ENCODE peak calls at places on chromosomes 6 and 20, in eight cellular contexts. D is SK-N-SH; F is CD8-positive, alpha-beta memory T cell; X is cardiac muscle cell; A is uterus; L is endodermal cell; W is hepatocyte; U is tibial artery. Z is an unnamed sample. For H3K27me3 and H3K4me1, the result is how much of the 10 kb centered on the place peaks cover.

GRCh38 chr6:52253494-52253893 is 9.2 kb upstream of the IL17F start:
- DNase-seq in X (no peak), D (no peak), L (no peak), A (no peak), W (no peak), U (no peak), F (no peak), Z (no peak)

GRCh38 chr6:52724041-52724405 is 39.3 kb downstream of the GSTA2 start:
- DNase-seq in D (no peak), L (no peak), W (no peak), X (peak), A (no peak), F (no peak), U (peak), Z (peak)

GRCh38 chr6:71404145-71404966 is 115.7 kb downstream of the OGFRL1 start:
- DNase-seq in D (no peak), U (no peak), W (no peak), F (no peak), L (no peak), A (no peak), X (peak), Z (peak)

GRCh38 chr6:143018955-143019354 is 41.7 kb upstream of the AIG1 start:
- DNase-seq in W (no peak), L (no peak), D (no peak), F (no peak), X (peak), A (no peak), U (no peak), Z (no peak)

GRCh38 chr6:37783025-37783825 is 36.3 kb upstream of the ZFAND3 start:
- DNase-seq in D (peak), X (peak), W (peak), F (no peak), U (peak), L (peak), A (peak), Z (no peak)

GRCh38 chr6:20403766-20404640 is 2.3 kb downstream of the E2F3 start:
- DNase-seq in D (peak), W (peak), L (peak), U (peak), X (peak), A (no peak), F (peak), Z (peak)

GRCh38 chr6:8939615-8940014 is 504.3 kb upstream of the SLC35B3 start:
- DNase-seq in W (no peak), L (no peak), D (no peak), A (no peak), F (no peak), X (no peak), U (no peak), Z (no peak)

GRCh38 chr6:133612459-133612858 is 276.5 kb upstream of the TCF21 start:
- DNase-seq in L (no peak), D (no peak), F (no peak), U (no peak), X (no peak), A (no peak), W (no peak), Z (no peak)

GRCh38 chr6:84271086-84271716 is 43.8 kb upstream of the CEP162 start:
- DNase-seq in L (no peak), A (no peak), W (no peak), F (no peak), U (no peak), D (no peak), X (no peak), Z (no peak)

GRCh38 chr6:11975353-11975977 is 36.6 kb upstream of the HIVEP1 start:
- DNase-seq in U (peak), W (no peak), F (no peak), L (no peak), A (no peak), X (no peak), D (no peak), Z (peak)

GRCh38 chr6:31356216-31356945 is 598 bp downstream of the HLA-B start:
- DNase-seq in L (peak), D (peak), F (no peak), U (peak), X (peak), A (peak), W (peak), Z (peak)

GRCh38 chr6:122042851-122043250 is 356.6 kb upstream of the HSF2 start:
- DNase-seq in D (no peak), L (no peak), U (no peak), A (peak), F (no peak), W (peak), X (peak), Z (no peak)
- H3K27ac ChIP-seq in D (no peak), L (no peak), U (no peak), A (peak), F (no peak), W (peak), X (no peak), Z (no peak)

DNA sequence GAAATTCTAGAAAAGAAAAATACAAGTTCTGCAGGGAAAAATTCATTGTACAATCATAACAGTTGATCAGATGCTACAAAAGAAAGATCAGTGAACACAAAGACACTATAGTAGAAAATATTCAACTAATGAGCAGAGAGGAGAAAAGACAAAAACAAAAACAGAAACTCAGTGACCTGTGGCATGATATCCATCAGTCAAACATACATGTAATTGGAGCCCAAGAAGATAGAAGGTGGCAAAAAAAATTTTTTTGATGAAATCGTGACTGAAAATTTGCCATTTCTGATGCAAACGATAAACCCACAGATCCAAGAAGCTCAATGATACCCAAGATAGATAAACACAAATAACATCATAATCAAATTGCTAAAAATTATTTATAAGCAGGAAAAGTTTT is 13.1 kb upstream of the FOXQ1 start:
- DNase-seq in A (no peak), X (no peak), D (no peak), F (no peak), L (no peak), U (no peak), W (no peak), Z (no peak)
- H3K27me3 ChIP-seq in A (under half), X (under half), D (under half), F (under half), L (under half), U (under half), W (under half), Z (under half)

GRCh38 chr6:43799671-43800623 is 29.9 kb downstream of the VEGFA start:
- DNase-seq in F (no peak), X (no peak), L (no peak), W (no peak), U (no peak), D (no peak), A (no peak), Z (peak)

GRCh38 chr6:43800746-43801488 is 30.9 kb downstream of the VEGFA start:
- DNase-seq in X (no peak), U (no peak), F (no peak), L (no peak), W (no peak), A (no peak), D (no peak), Z (no peak)

GRCh38 chr6:43796910-43797890 is 27.2 kb downstream of the VEGFA start:
- DNase-seq in D (no peak), F (no peak), L (no peak), W (no peak), X (no peak), A (no peak), U (no peak), Z (no peak)

GRCh38 chr6:43797919-43798318 is 27.9 kb downstream of the VEGFA start:
- DNase-seq in D (no peak), A (no peak), U (no peak), F (no peak), L (no peak), X (no peak), W (no peak), Z (no peak)

DNA sequence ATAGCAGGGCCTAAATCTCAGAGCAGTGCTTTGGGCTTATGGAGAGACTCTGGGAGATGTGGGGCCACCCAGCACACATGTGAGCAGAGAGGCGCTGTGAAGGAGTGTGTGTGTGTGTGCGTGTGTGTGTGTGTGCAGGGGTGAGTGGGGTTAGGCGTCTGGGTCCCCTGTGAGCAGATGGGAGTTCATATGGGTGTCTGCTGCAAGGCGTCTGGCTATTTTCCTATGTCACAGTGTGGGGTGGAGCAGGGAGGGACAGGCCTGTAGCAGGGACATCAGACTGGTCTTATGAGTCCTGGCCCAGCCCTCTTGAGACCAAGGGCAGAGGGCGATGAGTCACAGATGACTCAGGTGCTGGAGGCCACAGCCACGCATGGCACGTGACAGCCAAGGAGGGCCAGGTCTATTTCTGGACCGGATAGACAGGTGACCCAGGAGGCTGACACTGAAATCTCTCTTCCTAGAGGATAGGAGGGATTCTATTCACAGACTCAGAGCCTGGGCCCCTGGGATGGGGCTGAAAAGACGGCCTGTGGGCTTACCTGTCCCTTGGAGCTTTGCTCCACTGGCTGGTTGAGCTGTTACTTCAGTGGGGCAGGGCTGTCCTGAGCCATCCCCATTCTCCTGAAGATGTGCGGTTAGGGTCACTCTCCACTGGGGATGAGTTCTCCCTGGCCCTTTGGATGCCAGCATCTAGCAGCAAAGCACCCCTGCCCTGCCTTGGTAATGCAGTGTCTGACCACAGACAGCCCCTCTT is 28.9 kb downstream of the VEGFA start:
- DNase-seq in L (no peak), U (no peak), D (peak), F (no peak), X (peak), W (peak), A (no peak), Z (peak)
- H3K4me1 ChIP-seq in L (under half), U (under half), D (under half), F (under half), X (half or more), W (under half), A (under half), Z (under half)

DNA sequence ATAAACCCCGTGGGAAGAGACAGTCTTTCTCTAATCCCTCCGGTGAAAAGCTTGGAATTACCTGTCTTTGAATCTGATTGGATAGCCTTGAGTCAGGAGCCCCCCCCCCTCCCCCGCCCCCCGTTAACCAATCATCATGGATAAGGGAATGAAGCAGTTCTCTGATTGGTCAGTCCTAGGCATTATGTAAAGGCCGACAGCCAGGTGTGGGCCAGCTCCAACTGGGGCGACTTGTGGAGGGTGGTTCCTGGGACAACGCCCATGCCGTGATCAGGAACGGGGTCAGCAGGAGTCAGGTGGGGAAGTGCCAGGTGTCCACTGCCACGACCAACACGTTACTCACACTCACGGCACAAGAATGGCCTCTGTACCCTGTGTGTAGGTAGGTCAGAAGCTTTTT is 406.8 kb upstream of the SULF2 start:
- DNase-seq in U (no peak), D (no peak), A (no peak), F (no peak), W (no peak), L (peak), X (no peak), Z (no peak)
- H3K27ac ChIP-seq in U (no peak), D (no peak), A (no peak), F (no peak), W (peak), L (no peak), X (no peak), Z (no peak)

GRCh38 chr20:56463428-56463827 is 5.0 kb upstream of the RTF2 start:
- DNase-seq in W (no peak), X (no peak), A (no peak), F (no peak), U (no peak), D (no peak), L (no peak), Z (peak)

GRCh38 chr20:56454754-56455153 is 13.7 kb upstream of the RTF2 start:
- DNase-seq in A (no peak), F (no peak), W (no peak), D (no peak), U (no peak), X (no peak), L (no peak), Z (no peak)

GRCh38 chr20:56460459-56460858 is 8.0 kb upstream of the RTF2 start:
- DNase-seq in W (no peak), A (no peak), F (peak), L (no peak), U (no peak), D (no peak), X (no peak), Z (no peak)

GRCh38 chr20:56453347-56453746 is 15.1 kb upstream of the RTF2 start:
- DNase-seq in F (no peak), A (no peak), U (no peak), L (no peak), X (no peak), D (no peak), W (no peak), Z (no peak)

DNA sequence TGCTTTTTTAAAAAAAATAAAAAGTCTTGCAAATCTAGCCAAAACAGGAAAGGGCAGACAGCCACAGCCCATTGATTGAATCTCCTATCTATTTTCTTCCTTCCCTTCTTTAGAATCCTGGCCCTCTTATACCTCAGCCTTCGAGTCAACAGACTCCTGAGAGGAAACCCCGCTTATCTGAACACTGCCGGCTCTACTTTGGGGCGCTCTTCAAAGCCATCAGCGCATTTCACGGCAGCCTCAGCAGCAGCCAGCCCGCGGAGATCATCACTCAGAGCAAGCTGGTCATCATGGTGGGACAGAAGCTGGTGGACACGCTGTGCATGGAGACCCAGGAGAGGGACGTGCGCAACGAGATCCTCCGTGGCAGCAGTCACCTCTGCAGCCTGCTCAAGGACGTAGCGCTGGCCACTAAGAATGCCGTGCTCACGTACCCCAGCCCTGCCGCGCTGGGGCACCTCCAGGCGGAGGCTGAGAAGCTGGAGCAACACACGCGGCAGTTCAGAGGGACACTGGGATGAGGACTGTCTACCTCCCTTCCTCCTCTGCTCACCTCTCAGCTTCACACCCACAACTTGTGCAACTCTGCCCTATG is 10.1 kb upstream of the RTF2 start:
- DNase-seq in A (no peak), F (no peak), X (no peak), W (no peak), D (peak), L (no peak), U (no peak), Z (no peak)
- H3K27me3 ChIP-seq in A (under half), F (under half), X (under half), W (under half), D (under half), L (under half), U (under half), Z (under half)